ENCODE peak calls at places on chromosome 18, in eight cellular contexts. M is stimulated activated naive CD8-positive, alpha-beta T cell treated with anti-CD3 and anti-CD28 coated beads, Interleukin-15, Interleukin-2, amounts not matched to agents 100 U/mL and 50 U/mL, for 24 hours; X is Panc1; K is amniotic epithelial cell; U is activated effector memory CD4-positive, alpha-beta T cell treated with anti-CD3 and anti-CD28 coated beads, Interleukin-2, amount 50 U/mL, for 16 hours; F is HL-60; L is stimulated activated CD4-positive, alpha-beta T cell treated with anti-CD3 and anti-CD28 coated beads, Interleukin-12 subunit alpha, Interleukin-12 subunit beta, amount 100 ng/mL, for 48 hours; I is cerebellum. P is an unnamed sample.

GRCh38 chr18:79784071-79784913 is 13.4 kb upstream of the KCNG2 start:
- DNase-seq in I (no peak), L (no peak), K (no peak), U (peak; percentile 30), X (no peak), F (no peak), M (no peak), P (no peak)

GRCh38 chr18:6821346-6821745 is 91.8 kb downstream of the ARHGAP28 start:
- DNase-seq in F (no peak), X (no peak), L (no peak), I (no peak), K (no peak), M (no peak), U (no peak), P (no peak)

GRCh38 chr18:35029770-35030169 is 11.4 kb upstream of the MAPRE2 start:
- DNase-seq in F (no peak), X (no peak), U (no peak), L (no peak), I (no peak), K (no peak), M (no peak), P (no peak)

GRCh38 chr18:62763101-62763521 is 47.8 kb downstream of the PHLPP1 start:
- DNase-seq in K (no peak), X (no peak), I (peak; percentile 49), M (no peak), L (no peak), F (no peak), U (no peak), P (no peak)

GRCh38 chr18:76507830-76508381 is 12.9 kb upstream of the ZNF516 start:
- DNase-seq in L (no peak), M (no peak), F (peak; percentile 85), X (no peak), K (no peak), U (no peak), I (no peak), P (no peak)

GRCh38 chr18:2980607-2980923 is 32.4 kb downstream of the LPIN2 start:
- DNase-seq in X (no peak), I (no peak), L (no peak), M (no peak), U (no peak), K (no peak), F (no peak), P (no peak)

GRCh38 chr18:56815926-56816325 is 164.8 kb downstream of the WDR7 start:
- DNase-seq in U (no peak), L (no peak), X (peak; percentile 28), M (no peak), I (no peak), K (peak; percentile 56), F (no peak), P (no peak)

GRCh38 chr18:3248062-3248669 is 565 bp downstream of the MYL12A start:
- DNase-seq in U (no peak), F (peak; percentile 53), I (no peak), L (no peak), X (no peak), M (no peak), K (no peak), P (no peak)

GRCh38 chr18:23238651-23239349 is 103.5 kb downstream of the CABLES1 start:
- DNase-seq in X (no peak), K (peak; percentile 41), I (no peak), U (no peak), L (no peak), F (no peak), M (no peak), P (no peak)

GRCh38 chr18:22694954-22695353 is 238.2 kb upstream of the RBBP8 start:
- DNase-seq in X (no peak), F (no peak), L (no peak), K (peak; percentile 99), M (no peak), U (no peak), I (no peak), P (no peak)